ENCODE peak calls at places on chromosomes 16 and 17, in eight cellular contexts. M, N, S, I, B, W, V and F are unnamed samples.
A peak's percentile ranks its signal among the peaks of the same experiment; 100 is the strongest.

GRCh38 chr17:17680477-17681186 is 626 bp upstream of the RAI1 start:
- DNase-seq in M (no peak), N (no peak), S (no peak), I (no peak), B (no peak), W (no peak), V (no peak), F (no peak)

GRCh38 chr17:1813088-1813487 is 16.6 kb downstream of the SMYD4 start:
- DNase-seq in M (no peak), N (no peak), S (no peak), I (no peak), B (no peak), W (peak; percentile 81), V (peak; percentile 43), F (no peak)

GRCh38 chr16:2516391-2517240 is 2.9 kb downstream of the ATP6V0C start:
- DNase-seq in M (no peak), N (no peak), S (no peak), I (no peak), B (peak; percentile 75), W (no peak), V (no peak), F (no peak)

GRCh38 chr16:49698931-49699715 is 156.8 kb downstream of the ZNF423 start:
- DNase-seq in M (no peak), N (no peak), S (no peak), I (no peak), B (peak; percentile 93), W (peak; percentile 79), V (no peak), F (no peak)

GRCh38 chr16:79062336-79062735 is 538.2 kb downstream of the MAF start:
- DNase-seq in M (no peak), N (no peak), S (no peak), I (no peak), B (no peak), W (no peak), V (no peak), F (no peak)

GRCh38 chr17:45775576-45776011 is 8.5 kb upstream of the CRHR1 start:
- DNase-seq in M (no peak), N (peak; percentile 96), S (no peak), I (no peak), B (peak; percentile 85), W (peak; percentile 37), V (peak; percentile 12), F (peak; percentile 42)

GRCh38 chr16:83005653-83006160 is 378.9 kb downstream of the CDH13 start:
- DNase-seq in M (no peak), N (no peak), S (no peak), I (no peak), B (no peak), W (peak; percentile 45), V (no peak), F (no peak)

GRCh38 chr16:52251495-52251894 is 295.4 kb downstream of the TOX3 start:
- DNase-seq in M (no peak), N (no peak), S (no peak), I (no peak), B (no peak), W (no peak), V (no peak), F (no peak)

GRCh38 chr17:60601443-60602384 is 1.7 kb downstream of the PPM1D start:
- DNase-seq in M (peak; percentile 30), N (peak; percentile 73), S (peak; percentile 56), I (no peak), B (no peak), W (peak; percentile 90), V (peak; percentile 70), F (peak; percentile 50)

GRCh38 chr16:4244254-4244812 is 2.5 kb upstream of the SRL start:
- DNase-seq in M (no peak), N (peak; percentile 60), S (no peak), I (no peak), B (no peak), W (peak; percentile 30), V (no peak), F (peak; percentile 89)

GRCh38 chr16:67847064-67847861 is at the start of gene CENPT:
- DNase-seq in M (no peak), N (peak; percentile 37), S (no peak), I (no peak), B (peak; percentile 88), W (peak; percentile 56), V (peak; percentile 72), F (no peak)

GRCh38 chr17:4008496-4009163 is 44.4 kb upstream of the ATP2A3 start:
- DNase-seq in M (no peak), N (no peak), S (peak; percentile 74), I (no peak), B (no peak), W (no peak), V (no peak), F (no peak)

GRCh38 chr16:80958284-80958683 is 48.4 kb downstream of the CMC2 start:
- DNase-seq in M (no peak), N (no peak), S (no peak), I (no peak), B (no peak), W (no peak), V (no peak), F (no peak)

DNA sequence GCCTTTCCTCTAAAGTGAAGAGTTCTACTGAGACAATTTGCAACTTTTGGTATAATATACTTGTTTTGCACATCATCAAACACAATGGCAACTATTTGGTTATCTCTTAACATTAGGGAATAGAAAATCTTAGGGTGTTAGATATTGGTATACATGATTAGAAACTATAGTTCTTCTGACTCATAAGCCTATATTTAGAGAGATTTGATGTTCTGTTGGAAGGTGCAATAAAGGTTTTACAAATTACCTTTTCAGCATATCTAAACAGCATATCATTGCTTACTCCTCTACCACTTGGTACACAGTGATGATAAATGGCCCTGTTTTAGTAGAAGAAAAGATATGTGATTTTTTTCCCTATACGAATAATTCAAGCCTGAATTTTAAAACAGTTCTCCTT is 6.2 kb downstream of the EVI2B start:
- DNase-seq in M (no peak), N (no peak), S (no peak), I (no peak), B (no peak), W (no peak), V (no peak), F (no peak)
- H3K4me3 ChIP-seq in M (no peak overlapping the region), N (no peak overlapping the region), S (no peak overlapping the region), I (no peak overlapping the region), B (no peak overlapping the region), W (no peak overlapping the region), V (no peak overlapping the region), F (no peak overlapping the region)

GRCh38 chr17:57892820-57893595 is 43.2 kb upstream of the MRPS23 start:
- DNase-seq in M (no peak), N (peak; percentile 93), S (peak; percentile 86), I (peak; percentile 99), B (peak; percentile 93), W (peak; percentile 99), V (peak; percentile 100), F (peak; percentile 73)
- H3K4me3 ChIP-seq in M (no peak overlapping the region), N (peak overlapping the region; percentile 33), S (no peak overlapping the region), I (peak overlapping the region; percentile 20), B (no peak overlapping the region), W (peak overlapping the region; percentile 33), V (peak overlapping the region; percentile 39), F (peak overlapping the region; percentile 7)

GRCh38 chr17:49640556-49640955 is 37.3 kb downstream of the SPOP start:
- DNase-seq in M (no peak), N (no peak), S (no peak), I (no peak), B (no peak), W (no peak), V (peak; percentile 49), F (no peak)

GRCh38 chr17:49635121-49635520 is 42.8 kb downstream of the SPOP start:
- DNase-seq in M (no peak), N (no peak), S (no peak), I (no peak), B (no peak), W (no peak), V (no peak), F (no peak)

GRCh38 chr17:49637050-49637449 is 40.8 kb downstream of the SPOP start:
- DNase-seq in M (no peak), N (no peak), S (no peak), I (no peak), B (no peak), W (peak; percentile 20), V (no peak), F (no peak)

GRCh38 chr17:49637739-49638138 is 40.2 kb downstream of the SPOP start:
- DNase-seq in M (no peak), N (no peak), S (no peak), I (no peak), B (no peak), W (no peak), V (no peak), F (no peak)

GRCh38 chr17:49638818-49639217 is 39.1 kb downstream of the SPOP start:
- DNase-seq in M (no peak), N (no peak), S (no peak), I (no peak), B (peak; percentile 73), W (no peak), V (no peak), F (no peak)
- H3K4me3 ChIP-seq in M (no peak overlapping the region), N (no peak overlapping the region), S (no peak overlapping the region), I (no peak overlapping the region), B (no peak overlapping the region), W (no peak overlapping the region), V (no peak overlapping the region), F (no peak overlapping the region)

DNA sequence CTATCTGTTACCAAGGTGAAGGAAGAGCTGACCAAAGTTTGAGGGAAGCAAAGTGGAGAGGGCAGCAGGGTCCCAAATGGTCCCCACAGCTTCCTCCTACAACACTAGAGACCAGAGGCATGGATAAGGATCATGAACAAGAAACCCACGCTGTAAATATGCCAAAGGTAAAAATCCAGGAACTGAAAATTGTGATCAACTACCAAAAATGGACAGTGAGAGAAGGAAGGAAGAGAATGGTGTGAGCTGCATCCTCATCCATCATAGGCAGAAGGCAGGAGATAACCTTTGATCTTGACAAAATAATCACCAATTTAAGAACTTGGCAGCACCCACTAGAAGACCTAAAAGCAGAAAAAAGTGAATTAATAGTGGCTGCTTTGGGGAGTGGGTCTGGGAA is 66.2 kb downstream of the CYTH1 start:
- DNase-seq in M (no peak), N (no peak), S (no peak), I (no peak), B (no peak), W (no peak), V (no peak), F (no peak)
- H3K4me3 ChIP-seq in M (peak overlapping the region; percentile 26), N (no peak overlapping the region), S (no peak overlapping the region), I (no peak overlapping the region), B (no peak overlapping the region), W (no peak overlapping the region), V (no peak overlapping the region), F (no peak overlapping the region)

DNA sequence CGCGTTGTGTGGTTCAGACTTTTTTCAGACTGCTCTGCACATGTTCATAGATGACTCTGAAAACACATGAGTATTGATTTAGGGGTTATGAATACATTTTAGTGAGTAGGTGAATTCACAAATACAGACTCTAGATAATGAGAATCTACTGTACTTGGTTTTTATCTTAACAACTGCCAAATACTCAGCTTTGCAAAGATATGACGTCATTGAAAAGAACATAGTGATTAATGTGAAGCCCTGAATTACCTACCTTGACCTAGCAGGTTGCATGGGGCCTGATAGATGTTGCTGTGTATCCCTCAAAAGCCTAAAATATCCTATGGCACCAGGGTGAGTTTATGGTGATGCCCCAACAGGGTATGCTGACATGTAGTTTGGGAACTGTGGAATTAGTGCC is 98.0 kb downstream of the SHISA9 start:
- DNase-seq in M (no peak), N (no peak), S (no peak), I (no peak), B (no peak), W (no peak), V (no peak), F (no peak)
- H3K4me3 ChIP-seq in M (no peak overlapping the region), N (no peak overlapping the region), S (no peak overlapping the region), I (no peak overlapping the region), B (no peak overlapping the region), W (no peak overlapping the region), V (no peak overlapping the region), F (no peak overlapping the region)

GRCh38 chr16:14564881-14565687 is 65.0 kb downstream of the PARN start:
- DNase-seq in M (no peak), N (no peak), S (no peak), I (no peak), B (no peak), W (peak; percentile 63), V (peak; percentile 31), F (no peak)
- H3K4me3 ChIP-seq in M (no peak overlapping the region), N (no peak overlapping the region), S (no peak overlapping the region), I (no peak overlapping the region), B (no peak overlapping the region), W (no peak overlapping the region), V (no peak overlapping the region), F (no peak overlapping the region)